ENCODE peak calls at places on chromosomes 12 and 14, in ten cellular contexts. A, S, H, E, C, Z, L, Q, X and M are unnamed samples.

GRCh38 chr14:36035675-36036074 is 140.8 kb downstream of the PTCSC3 start:
- DNase-seq in A (no peak), Z (no peak), L (no peak), C (no peak), S (no peak), Q (no peak), X (no peak), E (no peak), H (no peak), M (no peak)

GRCh38 chr12:29148065-29148957 is 767 bp upstream of the FAR2 start:
- DNase-seq in Z (no peak), X (peak), L (peak), Q (no peak), A (no peak), E (peak), C (no peak), S (no peak), H (no peak), M (no peak)

GRCh38 chr12:65673732-65674131 is 150.6 kb upstream of the HMGA2 start:
- DNase-seq in E (no peak), Q (no peak), L (no peak), Z (no peak), S (no peak), A (no peak), X (no peak), C (no peak), H (no peak), M (no peak)

GRCh38 chr14:99604766-99605298 is 825 bp upstream of the CCDC85C start:
- DNase-seq in Z (no peak), C (no peak), S (no peak), E (no peak), L (peak), H (no peak), Q (no peak), A (peak), X (no peak), M (no peak)

GRCh38 chr14:99280852-99281251 is 8.9 kb upstream of the BCL11B start:
- DNase-seq in Z (no peak), Q (no peak), X (no peak), L (no peak), E (no peak), A (peak), H (no peak), C (no peak), S (no peak), M (no peak)

GRCh38 chr12:50309950-50310349 is 26.6 kb upstream of the LIMA1 start:
- DNase-seq in H (no peak), Q (no peak), A (no peak), C (no peak), S (no peak), E (no peak), Z (no peak), X (no peak), L (no peak), M (no peak)

GRCh38 chr14:24077086-24077485 is 5.7 kb downstream of the CPNE6 start:
- DNase-seq in A (no peak), Z (no peak), L (no peak), C (no peak), Q (no peak), E (no peak), H (no peak), S (no peak), X (no peak), M (no peak)

GRCh38 chr14:90005441-90005840 is 49.7 kb downstream of the TDP1 start:
- DNase-seq in L (no peak), Q (no peak), A (no peak), X (no peak), H (no peak), S (no peak), C (no peak), Z (no peak), E (no peak), M (no peak)

GRCh38 chr12:30928356-30929264 is 2.1 kb downstream of the TSPAN11 start:
- DNase-seq in L (no peak), Z (peak), C (no peak), H (no peak), Q (no peak), X (peak), A (no peak), S (no peak), E (no peak), M (no peak)

GRCh38 chr14:56723418-56723817 is 86.9 kb downstream of the OTX2 start:
- DNase-seq in A (no peak), Z (no peak), E (no peak), H (no peak), S (no peak), X (no peak), C (no peak), Q (no peak), L (no peak), M (no peak)

GRCh38 chr14:53035796-53036195 is 84.9 kb upstream of the FERMT2 start:
- DNase-seq in Z (no peak), Q (no peak), L (no peak), H (no peak), E (no peak), X (no peak), C (no peak), A (no peak), S (no peak), M (no peak)

GRCh38 chr14:96904201-96904600 is 107.0 kb downstream of the VRK1 start:
- DNase-seq in S (no peak), H (no peak), C (no peak), A (no peak), X (no peak), E (no peak), Q (no peak), L (no peak), Z (no peak), M (no peak)

GRCh38 chr12:14514154-14514842 is 53.4 kb downstream of the PLBD1 start:
- DNase-seq in Z (no peak), Q (no peak), E (no peak), X (no peak), A (no peak), H (peak), S (no peak), L (peak), C (no peak), M (no peak)

GRCh38 chr12:56119361-56119796 is 1.3 kb downstream of the ZC3H10 start:
- DNase-seq in Q (peak), L (peak), E (peak), S (peak), X (peak), C (no peak), H (no peak), A (peak), Z (peak), M (peak)

GRCh38 chr12:110022980-110023633 is 23.9 kb downstream of the ANKRD13A start:
- DNase-seq in Z (no peak), S (no peak), E (no peak), C (no peak), A (no peak), X (peak), Q (no peak), H (no peak), L (no peak), M (no peak)

GRCh38 chr14:82710257-82710841 is 1176.7 kb upstream of the SEL1L start:
- DNase-seq in H (peak), Q (no peak), L (peak), E (no peak), Z (peak), X (no peak), C (peak), S (no peak), A (no peak), M (peak)

GRCh38 chr14:76936483-76936882 is 92.0 kb downstream of the IRF2BPL start:
- DNase-seq in L (no peak), E (no peak), A (no peak), X (no peak), Q (no peak), S (no peak), Z (no peak), H (no peak), C (no peak), M (no peak)